ENCODE peak calls at places on chromosomes 4 and X, in five cellular contexts. M is lower leg skin, S is HFF-Myc, E is WERI-Rb-1, U is fibroblast of pulmonary artery. J is an unnamed sample.

GRCh38 chr4:81319657-81320056 is 104.6 kb upstream of the PRKG2 start:
- DNase-seq in M (no peak), S (no peak), E (no peak), U (no peak), J (no peak)

GRCh38 chrX:53087378-53087777 is 5.2 kb downstream of the TSPYL2 start:
- DNase-seq in M (no peak), S (no peak), E (no peak), U (no peak), J (no peak)

GRCh38 chrX:133654801-133655200 is 239.5 kb upstream of the GPC4 start:
- DNase-seq in M (no peak), S (no peak), E (no peak), U (peak), J (no peak)

GRCh38 chrX:118644378-118644777 is 83.0 kb upstream of the IL13RA1 start:
- DNase-seq in M (no peak), S (no peak), E (no peak), U (peak), J (no peak)

GRCh38 chrX:37998586-37999267 is 7.6 kb upstream of the SYTL5 start:
- DNase-seq in M (no peak), S (no peak), E (no peak), U (peak), J (no peak)

GRCh38 chr4:162839814-162840213 is 326.9 kb downstream of the NAF1 start:
- DNase-seq in M (no peak), S (no peak), E (no peak), U (no peak), J (no peak)

GRCh38 chr4:85823295-85823694 is 348.3 kb downstream of the ARHGAP24 start:
- DNase-seq in M (no peak), S (no peak), E (no peak), U (peak), J (no peak)

GRCh38 chr4:8182858-8183725 is 16.0 kb upstream of the SH3TC1 start:
- DNase-seq in M (peak), S (no peak), E (no peak), U (peak), J (no peak)

GRCh38 chrX:100413231-100413630 is 3.2 kb upstream of the PCDH19 start:
- DNase-seq in M (no peak), S (peak), E (peak), U (peak), J (no peak)

GRCh38 chrX:1853916-1854315 is 239.1 kb downstream of the ASMT start:
- DNase-seq in M (no peak), S (no peak), E (no peak), U (no peak), J (no peak)

GRCh38 chrX:10356979-10357378 is 200.2 kb downstream of the CLCN4 start:
- DNase-seq in M (no peak), S (no peak), E (no peak), U (no peak), J (no peak)

GRCh38 chr4:98778206-98778605 is 119.8 kb upstream of the TSPAN5 start:
- DNase-seq in M (no peak), S (no peak), E (no peak), U (peak), J (no peak)

GRCh38 chrX:55742649-55743048 is 25.1 kb downstream of the RRAGB start:
- DNase-seq in M (no peak), S (no peak), E (no peak), U (no peak), J (no peak)

GRCh38 chr4:109251396-109251795 is 51.1 kb downstream of the COL25A1 start:
- DNase-seq in M (no peak), S (no peak), E (no peak), U (no peak), J (no peak)

GRCh38 chr4:156109943-156110925 is 156.6 kb upstream of the CTSO start:
- DNase-seq in M (no peak), S (no peak), E (peak), U (peak), J (no peak)

GRCh38 chrX:107751127-107751526 is 24.5 kb downstream of the TSC22D3 start:
- DNase-seq in M (no peak), S (no peak), E (no peak), U (no peak), J (no peak)

GRCh38 chr4:105147226-105148151 is 813 bp downstream of the TET2 start:
- DNase-seq in M (no peak), S (no peak), E (peak), U (peak), J (no peak)

GRCh38 chrX:119887721-119888425 is 7.8 kb upstream of the AKAP14 start:
- DNase-seq in M (peak), S (no peak), E (peak), U (peak), J (no peak)

GRCh38 chr4:81827568-81828202 is 356.0 kb upstream of the RASGEF1B start:
- DNase-seq in M (no peak), S (no peak), E (no peak), U (no peak), J (no peak)

GRCh38 chrX:29466441-29466840 is 748.9 kb upstream of the MAGEB2 start:
- DNase-seq in M (no peak), S (no peak), E (no peak), U (peak), J (no peak)

GRCh38 chr4:74450298-74450683 is 5.4 kb downstream of the AREG start:
- DNase-seq in M (no peak), S (no peak), E (no peak), U (peak), J (no peak)

GRCh38 chrX:2385224-2385623 is 115.6 kb downstream of the DHRSX start:
- DNase-seq in M (no peak), S (no peak), E (no peak), U (peak), J (no peak)

GRCh38 chr4:71267244-71267643 is 71.6 kb upstream of the SLC4A4 start:
- DNase-seq in M (no peak), S (no peak), E (no peak), U (no peak), J (no peak)

GRCh38 chr4:153159728-153160221 is 44.5 kb upstream of the TRIM2 start:
- DNase-seq in M (no peak), S (no peak), E (no peak), U (peak), J (no peak)

GRCh38 chrX:56794404-56794803 is 65.4 kb downstream of the NBDY start:
- DNase-seq in M (no peak), S (no peak), E (no peak), U (no peak), J (no peak)

GRCh38 chr4:87073570-87074470 is 139.0 kb downstream of the AFF1 start:
- DNase-seq in M (no peak), S (no peak), E (peak), U (no peak), J (no peak)

GRCh38 chrX:130261494-130261893 is 7.2 kb downstream of the ZNF280C start:
- DNase-seq in M (no peak), S (no peak), E (no peak), U (no peak), J (no peak)

GRCh38 chrX:50147972-50148371 is 52.8 kb downstream of the AKAP4 start:
- DNase-seq in M (no peak), S (no peak), E (no peak), U (no peak), J (no peak)

GRCh38 chr4:150033937-150034336 is 44.3 kb upstream of the DCLK2 start:
- DNase-seq in M (no peak), S (peak), E (no peak), U (peak), J (no peak)

GRCh38 chrX:111129949-111130348 is 34.0 kb downstream of the PAK3 start:
- DNase-seq in M (no peak), S (no peak), E (no peak), U (no peak), J (no peak)

GRCh38 chr4:7462509-7462971 is 27.8 kb upstream of the PSAPL1 start:
- DNase-seq in M (no peak), S (peak), E (peak), U (peak), J (no peak)

GRCh38 chr4:25755911-25756310 is 100.3 kb downstream of the SLC34A2 start:
- DNase-seq in M (no peak), S (no peak), E (no peak), U (no peak), J (no peak)

GRCh38 chrX:19739683-19740082 is 147.7 kb downstream of the SH3KBP1 start:
- DNase-seq in M (no peak), S (peak), E (peak), U (peak), J (peak)

GRCh38 chrX:64975491-64975890 is 759 bp downstream of the ZC4H2 start:
- DNase-seq in M (no peak), S (no peak), E (peak), U (peak), J (no peak)

GRCh38 chr4:156765277-156765676 is 206.3 kb downstream of the PDGFC start:
- DNase-seq in M (no peak), S (no peak), E (no peak), U (no peak), J (no peak)

GRCh38 chr4:106056914-106057313 is 161.6 kb downstream of the NPNT start:
- DNase-seq in M (no peak), S (no peak), E (no peak), U (no peak), J (no peak)

GRCh38 chr4:166527500-166527899 is 654.5 kb downstream of the TLL1 start:
- DNase-seq in M (no peak), S (no peak), E (no peak), U (peak), J (no peak)

GRCh38 chr4:2660596-2661211 is 95.4 kb downstream of the TNIP2 start:
- DNase-seq in M (no peak), S (no peak), E (no peak), U (peak), J (no peak)

GRCh38 chrX:134782796-134783195 is 124.5 kb upstream of the PLAC1 start:
- DNase-seq in M (no peak), S (no peak), E (no peak), U (peak), J (no peak)
- TF ChIP-seq CTCF in M (no peak), S (peak), E (no peak), U (peak), J (peak)

GRCh38 chr4:67871867-67872266 is 11.9 kb downstream of the TMPRSS11D start:
- DNase-seq in M (no peak), S (peak), E (no peak), U (peak), J (no peak)
- TF ChIP-seq CTCF in M (no peak), S (peak), E (peak), U (peak), J (peak)

DNA sequence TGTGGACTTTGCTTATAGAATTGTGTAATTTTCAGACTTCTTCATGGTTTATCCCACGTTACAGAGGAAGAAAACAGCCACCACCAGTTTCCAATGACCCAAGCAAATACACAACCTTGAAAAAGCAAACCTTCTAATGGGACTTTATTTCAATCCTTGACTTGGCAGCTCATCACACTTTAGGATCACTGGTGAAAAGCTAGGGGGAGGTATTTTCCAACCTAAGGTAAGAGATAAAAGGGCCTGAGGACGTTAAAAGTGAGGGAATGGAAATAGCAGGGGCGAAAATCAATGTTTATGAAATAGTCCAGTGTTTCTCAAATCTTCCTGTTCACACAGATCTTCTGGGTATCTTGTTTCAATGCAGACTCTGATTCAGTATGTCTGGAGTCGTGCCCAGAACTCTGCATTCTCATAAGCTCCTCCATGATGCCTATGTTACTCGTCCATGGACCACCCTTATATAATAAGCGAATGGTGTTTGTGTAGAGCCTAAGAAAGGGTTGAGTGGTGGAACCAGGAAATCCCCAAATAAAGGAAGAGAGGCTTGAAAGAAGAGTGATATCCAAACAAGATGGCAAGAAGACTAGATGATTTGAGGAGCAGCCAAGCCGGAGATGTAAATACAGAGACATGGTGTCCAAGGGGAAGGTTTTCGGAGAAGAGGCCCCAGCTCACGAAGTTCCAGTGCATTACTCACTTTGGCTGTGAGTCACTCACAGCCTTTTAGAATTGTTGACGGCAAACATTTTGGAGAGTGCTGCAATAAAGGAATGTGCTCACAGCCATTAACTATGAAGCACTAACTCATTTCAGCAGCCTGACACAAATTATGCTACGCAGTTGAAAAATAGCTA is 215.6 kb upstream of the PPARGC1A start:
- DNase-seq in M (no peak), S (peak), E (no peak), U (peak), J (no peak)
- TF ChIP-seq CTCF in M (no peak), S (no peak), E (no peak), U (peak), J (no peak)

GRCh38 chr4:157978680-157979361 is 194.0 kb downstream of the GASK1B start:
- DNase-seq in M (no peak), S (peak), E (peak), U (peak), J (peak)
- TF ChIP-seq CTCF in M (no peak), S (peak), E (peak), U (peak), J (peak)